ENCODE peak calls at places on chromosomes 5 and 9, in five cellular contexts. L is stimulated activated CD4-positive, alpha-beta T cell treated with anti-CD3 and anti-CD28 coated beads, Interleukin-4, amount 100 ng/mL, for 1 hour; E is T-helper 17 cell; T is amygdala; V is pancreas. J is an unnamed sample.

GRCh38 chr9:133089271-133089671 is 27.5 kb downstream of the CEL start:
- DNase-seq in L (no peak), E (no peak), V (no peak), T (no peak), J (no peak)

GRCh38 chr9:36286388-36286787 is 28.1 kb upstream of the GNE start:
- DNase-seq in T (no peak), V (no peak), L (no peak), E (no peak), J (no peak)

GRCh38 chr5:176817864-176818377 is 7.6 kb downstream of the UNC5A start:
- DNase-seq in V (peak), T (peak), L (peak), E (no peak), J (no peak)

GRCh38 chr9:88984543-88984883 is 6.8 kb upstream of the S1PR3 start:
- DNase-seq in V (no peak), E (no peak), T (no peak), L (no peak), J (no peak)

GRCh38 chr5:138453630-138454029 is 11.6 kb upstream of the EGR1 start:
- DNase-seq in L (no peak), V (peak), E (no peak), T (no peak), J (no peak)

GRCh38 chr5:91189480-91190332 is 193.4 kb downstream of the ARRDC3 start:
- DNase-seq in E (no peak), V (no peak), L (no peak), T (no peak), J (no peak)

GRCh38 chr5:142396436-142396835 is 71.6 kb upstream of the SPRY4 start:
- DNase-seq in L (no peak), T (no peak), E (no peak), V (no peak), J (no peak)

GRCh38 chr9:106423575-106423974 is 439.4 kb upstream of the ZNF462 start:
- DNase-seq in T (no peak), E (no peak), V (no peak), L (no peak), J (no peak)

GRCh38 chr9:136245194-136246150 is at the start of gene QSOX2:
- DNase-seq in E (peak), L (peak), V (peak), T (peak), J (peak)

GRCh38 chr5:133697536-133698258 is 85.4 kb upstream of the FSTL4 start:
- DNase-seq in T (no peak), E (no peak), L (no peak), V (no peak), J (no peak)

GRCh38 chr5:2761921-2762488 is 10.5 kb upstream of the IRX2 start:
- DNase-seq in T (no peak), L (no peak), V (no peak), E (no peak), J (no peak)

GRCh38 chr5:135219868-135220267 is 179.2 kb downstream of the MACROH2A1 start:
- DNase-seq in V (peak), T (no peak), E (no peak), L (no peak), J (no peak)

GRCh38 chr5:148984333-148984732 is 78.5 kb downstream of the SH3TC2 start:
- DNase-seq in L (no peak), V (no peak), T (no peak), E (no peak), J (no peak)

GRCh38 chr5:167658890-167659289 is 632.6 kb upstream of the WWC1 start:
- DNase-seq in L (no peak), E (no peak), V (no peak), T (no peak), J (no peak)

GRCh38 chr5:169201597-169201996 is 99.3 kb downstream of the SLIT3 start:
- DNase-seq in T (no peak), E (no peak), L (no peak), V (no peak), J (no peak)

GRCh38 chr5:107930092-107930491 is 259.4 kb upstream of the EFNA5 start:
- DNase-seq in T (no peak), E (no peak), L (no peak), V (no peak), J (no peak)

J was measured in hypothalamus.